ENCODE peak calls at places on chromosomes 5 and 9, in five cellular contexts. H is endothelial cell of umbilical vein, N is aorta, Z is A549, M is GM23248. Q is an unnamed sample.
A peak's percentile ranks its signal among the peaks of the same experiment; 100 is the strongest.

GRCh38 chr5:40689442-40689841 is 9.7 kb downstream of the PTGER4 start:
- DNase-seq in H (peak; percentile 98), N (no peak), Z (peak; percentile 86), M (peak; percentile 96), Q (peak; percentile 84)

GRCh38 chr9:26723486-26723885 is 169.1 kb downstream of the CAAP1 start:
- DNase-seq in H (no peak), N (no peak), Z (peak; percentile 70), M (peak; percentile 44), Q (peak; percentile 63)

GRCh38 chr5:65555266-65555665 is 7.7 kb downstream of the CENPK start:
- DNase-seq in H (peak; percentile 2), N (no peak), Z (no peak), M (peak; percentile 10), Q (no peak)

GRCh38 chr9:108272350-108272899 is 583.4 kb downstream of the ACTL7B start:
- DNase-seq in H (peak; percentile 29), N (no peak), Z (peak; percentile 61), M (peak; percentile 74), Q (peak; percentile 72)

GRCh38 chr5:112417931-112418358 is 1.1 kb downstream of the EPB41L4A start:
- DNase-seq in H (peak; percentile 80), N (peak; percentile 86), Z (no peak), M (peak; percentile 60), Q (peak; percentile 26)

GRCh38 chr5:580436-580835 is 31.7 kb upstream of the CEP72 start:
- DNase-seq in H (no peak), N (no peak), Z (no peak), M (no peak), Q (no peak)

GRCh38 chr9:32928145-32928763 is 73.2 kb downstream of the APTX start:
- DNase-seq in H (peak; percentile 59), N (no peak), Z (no peak), M (peak; percentile 4), Q (peak; percentile 25)

GRCh38 chr5:147887925-147888324 is 9.4 kb downstream of the SCGB3A2 start:
- DNase-seq in H (no peak), N (no peak), Z (no peak), M (peak; percentile 24), Q (no peak)

GRCh38 chr9:98191615-98192502 is 578 bp downstream of the CORO2A start:
- DNase-seq in H (no peak), N (no peak), Z (no peak), M (peak; percentile 39), Q (peak; percentile 82)

GRCh38 chr5:19886123-19886921 is 101.7 kb downstream of the CDH18 start:
- DNase-seq in H (no peak), N (no peak), Z (no peak), M (peak; percentile 83), Q (no peak)

GRCh38 chr5:35867998-35868397 is 11.3 kb downstream of the IL7R start:
- DNase-seq in H (no peak), N (no peak), Z (no peak), M (no peak), Q (no peak)

GRCh38 chr5:107935641-107936040 is 264.9 kb upstream of the EFNA5 start:
- DNase-seq in H (no peak), N (no peak), Z (no peak), M (no peak), Q (no peak)

GRCh38 chr5:179623906-179624741 is 653 bp upstream of the HNRNPH1 start:
- DNase-seq in H (peak; percentile 54), N (peak; percentile 83), Z (no peak), M (peak; percentile 93), Q (no peak)

GRCh38 chr5:110852053-110852452 is 113.2 kb downstream of the SLC25A46 start:
- DNase-seq in H (no peak), N (no peak), Z (no peak), M (no peak), Q (no peak)

GRCh38 chr5:172747471-172747870 is 23.5 kb downstream of the DUSP1 start:
- DNase-seq in H (no peak), N (no peak), Z (peak; percentile 32), M (no peak), Q (no peak)

GRCh38 chr5:176466245-176466871 is 18.2 kb downstream of the FAF2 start:
- DNase-seq in H (peak; percentile 40), N (no peak), Z (peak; percentile 61), M (peak; percentile 56), Q (no peak)

GRCh38 chr9:105138306-105138801 is 106.1 kb upstream of the SLC44A1 start:
- DNase-seq in H (no peak), N (no peak), Z (no peak), M (no peak), Q (no peak)

GRCh38 chr9:130847306-130848217 is 12.5 kb downstream of the ABL1 start:
- DNase-seq in H (peak; percentile 96), N (peak; percentile 80), Z (peak; percentile 87), M (peak; percentile 99), Q (peak; percentile 16)

GRCh38 chr5:14161825-14162556 is 18.8 kb downstream of the TRIO start:
- DNase-seq in H (no peak), N (no peak), Z (no peak), M (no peak), Q (peak; percentile 30)

GRCh38 chr9:130117816-130118632 is 54.2 kb upstream of the NCS1 start:
- DNase-seq in H (peak; percentile 50), N (no peak), Z (no peak), M (peak; percentile 94), Q (no peak)

GRCh38 chr9:137640862-137641261 is 22.1 kb downstream of the EHMT1 start:
- DNase-seq in H (no peak), N (no peak), Z (no peak), M (no peak), Q (no peak)

GRCh38 chr5:178307266-178308045 is 74.9 kb upstream of the PHYKPL start:
- DNase-seq in H (no peak), N (peak; percentile 40), Z (no peak), M (no peak), Q (no peak)

GRCh38 chr5:98428806-98429205 is 344.7 kb upstream of the RGMB start:
- DNase-seq in H (peak; percentile 54), N (no peak), Z (no peak), M (peak; percentile 39), Q (peak; percentile 57)

GRCh38 chr5:34791761-34792244 is 47.2 kb upstream of the TTC23L start:
- DNase-seq in H (peak; percentile 71), N (no peak), Z (no peak), M (peak; percentile 47), Q (no peak)

GRCh38 chr5:76918539-76918938 is 34.3 kb upstream of the CRHBP start:
- DNase-seq in H (no peak), N (no peak), Z (no peak), M (no peak), Q (no peak)

GRCh38 chr5:170483701-170484458 is 19.9 kb upstream of the KCNIP1 start:
- DNase-seq in H (no peak), N (no peak), Z (peak; percentile 30), M (peak; percentile 26), Q (no peak)

GRCh38 chr5:116358015-116358523 is 216.6 kb downstream of the SEMA6A start:
- DNase-seq in H (no peak), N (no peak), Z (no peak), M (no peak), Q (no peak)
- H3K4me3 ChIP-seq in H (no peak overlapping the region), N (no peak overlapping the region), Z (no peak overlapping the region), M (no peak overlapping the region), Q (no peak overlapping the region)

GRCh38 chr5:121968910-121969607 is 7.3 kb downstream of the SRFBP1 start:
- DNase-seq in H (peak; percentile 97), N (no peak), Z (peak; percentile 73), M (peak; percentile 97), Q (no peak)
- H3K27ac ChIP-seq in H (peak overlapping the region; percentile 96), N (no peak overlapping the region), Z (peak overlapping the region; percentile 21), M (peak overlapping the region; percentile 85), Q (peak overlapping the region; percentile 61)

GRCh38 chr5:150131461-150131860 is 24.2 kb downstream of the PDGFRB start:
- DNase-seq in H (no peak), N (no peak), Z (no peak), M (peak; percentile 58), Q (no peak)
- H3K4me1 ChIP-seq in H (peaks cover 15% of the 10 kb centered on the region), N (peaks cover 5% of the 10 kb centered on the region), Z (peaks cover 4% of the 10 kb centered on the region), M (peaks cover 24% of the 10 kb centered on the region), Q (no peaks in the 10 kb centered on the region)

GRCh38 chr9:136111190-136111589 is 7.5 kb downstream of the TMEM250 start:
- DNase-seq in H (no peak), N (no peak), Z (no peak), M (no peak), Q (no peak)
- H3K4me3 ChIP-seq in H (no peak overlapping the region), N (no peak overlapping the region), Z (no peak overlapping the region), M (no peak overlapping the region), Q (no peak overlapping the region)

GRCh38 chr5:149519624-149520023 is 31.6 kb downstream of the CSNK1A1 start:
- DNase-seq in H (no peak), N (no peak), Z (no peak), M (no peak), Q (no peak)
- H3K27ac ChIP-seq in H (no peak overlapping the region), N (no peak overlapping the region), Z (no peak overlapping the region), M (peak overlapping the region; percentile 76), Q (no peak overlapping the region)

DNA sequence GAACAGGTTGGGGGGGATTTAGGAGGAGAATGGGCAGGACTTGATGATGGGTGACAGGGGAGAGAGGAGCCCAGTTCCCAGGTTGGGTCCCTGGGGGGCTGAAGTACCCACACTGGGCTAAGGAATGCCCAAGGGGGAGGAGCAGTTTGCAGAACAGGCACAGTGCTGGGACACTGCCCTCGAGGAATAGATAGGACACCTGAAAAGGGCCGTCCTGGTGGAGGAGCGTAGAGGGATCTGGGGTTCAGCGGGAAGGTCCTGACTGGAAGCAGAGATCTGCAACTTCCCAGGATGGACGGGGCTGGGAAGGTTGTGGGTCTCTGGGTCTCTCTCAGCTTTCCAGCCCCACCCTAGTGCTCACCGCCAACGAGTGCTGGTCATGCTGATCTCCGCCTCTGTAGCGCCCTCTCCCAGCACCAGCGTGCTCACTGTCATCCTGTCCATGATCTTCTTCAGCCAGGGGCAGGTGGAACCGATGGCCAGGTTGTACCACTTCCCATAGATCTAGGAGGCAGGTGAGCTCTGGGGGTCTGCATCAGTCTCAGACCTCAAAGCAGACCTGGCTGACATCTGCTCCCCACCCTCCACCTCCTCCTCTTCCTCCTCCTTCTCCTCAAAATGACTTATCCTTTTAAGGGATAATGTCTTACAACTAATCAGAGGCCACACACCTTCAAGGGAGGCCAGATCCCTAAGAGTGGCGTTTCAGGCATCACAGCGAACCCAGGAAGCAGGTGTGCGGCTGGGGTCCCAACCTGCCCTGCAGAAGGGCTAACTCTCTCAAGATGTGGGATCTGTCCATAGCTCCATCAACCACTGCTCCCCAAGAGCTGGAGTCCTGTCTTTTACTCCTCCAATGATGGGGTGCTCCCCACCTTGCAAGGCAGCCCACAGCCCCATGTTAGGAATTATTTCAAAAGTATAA is 1.6 kb downstream of the AMBP start:
- DNase-seq in H (no peak), N (peak; percentile 43), Z (no peak), M (no peak), Q (no peak)
- H3K4me1 ChIP-seq in H (no peaks in the 10 kb centered on the region), N (no peaks in the 10 kb centered on the region), Z (peaks cover 45% of the 10 kb centered on the region), M (no peaks in the 10 kb centered on the region), Q (peaks cover 8% of the 10 kb centered on the region)